ENCODE peak calls at places on chromosomes 3 and 15, in four cellular contexts. K is BE2C, C is MCF 10A, W is PC-3. I is an unnamed sample.

GRCh38 chr3:24158756-24159155 is 213.7 kb downstream of the NR1D2 start:
- DNase-seq in C (no peak), W (no peak), K (no peak), I (no peak)

GRCh38 chr3:190345027-190345821 is 23.0 kb upstream of the CLDN1 start:
- DNase-seq in K (no peak), W (peak), C (peak), I (no peak)

GRCh38 chr3:136842294-136842693 is 19.7 kb upstream of the NCK1 start:
- DNase-seq in K (no peak), W (no peak), C (no peak), I (no peak)

GRCh38 chr3:79414821-79415220 is 353.0 kb downstream of the ROBO1 start:
- DNase-seq in W (peak), C (peak), K (no peak), I (no peak)

GRCh38 chr3:141201122-141201521 is 30.5 kb upstream of the PXYLP1 start:
- DNase-seq in W (no peak), K (no peak), C (peak), I (no peak)

GRCh38 chr3:140244893-140245292 is 309.9 kb downstream of the CLSTN2 start:
- DNase-seq in K (no peak), W (no peak), C (no peak), I (no peak)

GRCh38 chr3:63048365-63048764 is 173.1 kb upstream of the CADPS start:
- DNase-seq in C (no peak), W (no peak), K (no peak), I (no peak)

GRCh38 chr15:66603301-66604179 is 37.7 kb upstream of the LCTL start:
- DNase-seq in W (peak), K (peak), C (peak), I (peak)

GRCh38 chr3:16916840-16917239 is 32.1 kb downstream of the PLCL2 start:
- DNase-seq in W (peak), C (no peak), K (no peak), I (no peak)

GRCh38 chr3:11641683-11642407 is 1.9 kb downstream of the VGLL4 start:
- DNase-seq in C (peak), W (peak), K (no peak), I (no peak)

GRCh38 chr15:33461671-33462070 is 150.9 kb downstream of the RYR3 start:
- DNase-seq in K (no peak), C (no peak), W (no peak), I (no peak)

GRCh38 chr15:99580061-99580460 is 14.3 kb downstream of the MEF2A start:
- DNase-seq in W (no peak), K (no peak), C (no peak), I (no peak)

GRCh38 chr15:63420333-63420741 is 38.7 kb upstream of the CA12 start:
- DNase-seq in C (peak), K (no peak), W (peak), I (no peak)

GRCh38 chr3:72797773-72798543 is 50.3 kb downstream of the SHQ1 start:
- DNase-seq in W (no peak), K (peak), C (no peak), I (no peak)

GRCh38 chr3:33629219-33629618 is 88.8 kb downstream of the CLASP2 start:
- DNase-seq in W (no peak), K (no peak), C (no peak), I (no peak)

GRCh38 chr3:11653298-11654055 is 9.8 kb upstream of the VGLL4 start:
- DNase-seq in K (no peak), W (no peak), C (no peak), I (no peak)

GRCh38 chr15:92803852-92804609 is 96.1 kb upstream of the CHD2 start:
- DNase-seq in W (peak), C (peak), K (no peak), I (no peak)

GRCh38 chr3:153752405-153753027 is 368.7 kb upstream of the ARHGEF26 start:
- DNase-seq in C (no peak), K (no peak), W (peak), I (no peak)

GRCh38 chr3:52824037-52824436 is 6.4 kb downstream of the ITIH4 start:
- DNase-seq in C (no peak), W (no peak), K (no peak), I (no peak)

GRCh38 chr15:83999396-84000120 is 236.0 kb upstream of the GOLGA6L4 start:
- DNase-seq in K (no peak), W (peak), C (no peak), I (no peak)

GRCh38 chr3:139935866-139936817 is 1.2 kb downstream of the CLSTN2 start:
- DNase-seq in K (peak), C (no peak), W (no peak), I (peak)

GRCh38 chr3:148344522-148344921 is 353.2 kb upstream of the AGTR1 start:
- DNase-seq in C (no peak), K (no peak), W (no peak), I (no peak)

GRCh38 chr3:147864754-147865354 is 455.7 kb downstream of the ZIC1 start:
- DNase-seq in K (no peak), C (peak), W (peak), I (no peak)

GRCh38 chr3:56347219-56347871 is 120.9 kb downstream of the ERC2 start:
- DNase-seq in W (peak), K (peak), C (peak), I (peak)

GRCh38 chr3:55484191-55484644 is 2.9 kb downstream of the WNT5A start:
- DNase-seq in W (no peak), C (no peak), K (no peak), I (peak)

GRCh38 chr15:47794266-47794914 is 77.1 kb downstream of the SEMA6D start:
- DNase-seq in C (peak), K (no peak), W (peak), I (no peak)

GRCh38 chr15:77607111-77607893 is 25.4 kb downstream of the LINGO1 start:
- DNase-seq in W (no peak), K (peak), C (no peak), I (peak)

GRCh38 chr3:66181764-66182163 is 39.0 kb upstream of the SLC25A26 start:
- DNase-seq in W (no peak), C (no peak), K (no peak), I (no peak)

GRCh38 chr3:127077506-127078064 is 94.7 kb downstream of the PLXNA1 start:
- DNase-seq in C (no peak), K (peak), W (no peak), I (no peak)

GRCh38 chr15:85485956-85486567 is 105.7 kb downstream of the AKAP13 start:
- DNase-seq in W (peak), C (peak), K (peak), I (peak)

GRCh38 chr3:37765591-37766219 is 96.0 kb upstream of the CTDSPL start:
- DNase-seq in W (no peak), K (no peak), C (no peak), I (peak)

GRCh38 chr3:49805367-49805782 is 2.3 kb downstream of the INKA1 start:
- DNase-seq in W (peak), C (no peak), K (peak), I (no peak)

GRCh38 chr3:49802719-49803463 is at the start of gene INKA1:
- DNase-seq in C (peak), K (peak), W (peak), I (peak)

GRCh38 chr3:49804141-49805041 is 1.3 kb downstream of the INKA1 start:
- DNase-seq in W (no peak), K (no peak), C (no peak), I (no peak)

GRCh38 chr3:49801160-49801559 is 1.5 kb upstream of the CDHR4 start:
- DNase-seq in K (no peak), C (no peak), W (no peak), I (no peak)

GRCh38 chr3:49803464-49804140 is 541 bp downstream of the INKA1 start:
- DNase-seq in W (no peak), C (peak), K (peak), I (peak)
- TF ChIP-seq CTCF in W (no peak), C (no peak), K (no peak), I (no peak)

DNA sequence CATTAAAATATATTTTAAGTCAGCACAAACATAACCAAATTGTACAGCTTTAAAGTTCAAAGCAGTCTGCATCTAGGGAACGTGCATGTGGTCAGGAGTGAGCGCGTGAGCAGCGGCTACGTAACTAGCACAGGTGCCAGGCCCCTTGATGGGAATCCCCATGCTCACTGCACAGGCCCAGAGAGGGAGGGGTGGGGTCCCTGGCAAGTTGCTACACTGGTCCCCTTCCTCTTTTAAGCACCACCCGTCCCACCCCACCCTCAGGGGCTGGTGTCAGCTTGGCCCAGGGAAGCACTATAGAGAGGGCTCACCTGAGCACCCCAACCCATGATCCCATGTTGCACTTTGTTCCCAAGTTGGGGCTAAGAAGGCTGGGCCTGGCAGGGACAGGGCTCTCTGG is 835 bp upstream of the GMPPB start:
- DNase-seq in C (no peak), W (no peak), K (no peak), I (no peak)
- TF ChIP-seq CTCF in C (no peak), W (no peak), K (no peak), I (no peak)

DNA sequence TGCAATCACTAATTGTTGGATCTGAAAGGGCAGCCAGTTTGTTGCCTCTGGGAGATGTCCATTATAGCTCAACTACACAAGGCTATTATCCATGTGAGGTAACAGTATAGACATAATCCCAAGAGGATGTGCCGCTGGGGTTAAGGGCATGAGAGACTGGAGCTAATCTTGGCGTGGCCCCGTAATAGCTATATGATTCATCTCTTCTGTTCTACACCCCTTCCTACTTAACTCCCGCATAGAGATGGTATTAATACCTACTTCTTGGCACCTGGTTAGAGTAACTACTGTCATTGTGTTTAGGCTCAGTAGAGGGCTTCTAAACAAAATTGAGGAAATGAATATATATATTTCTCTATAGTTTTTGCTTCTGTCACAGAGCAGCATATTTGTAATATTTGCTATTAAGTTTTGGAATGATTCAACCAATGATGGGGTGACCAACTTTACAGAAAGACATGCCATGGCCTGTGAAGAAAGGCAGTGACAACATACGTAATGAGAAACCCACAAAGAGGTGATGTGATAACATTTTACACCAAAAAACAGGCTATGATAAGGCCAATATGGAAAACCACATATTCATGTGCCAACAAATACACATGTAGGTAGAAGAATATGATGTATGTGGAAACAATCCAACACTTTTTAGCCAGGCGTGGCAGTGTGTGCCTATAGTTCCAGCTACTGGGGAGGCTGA is 76.8 kb upstream of the DPH6 start:
- DNase-seq in C (peak), K (peak), W (no peak), I (no peak)
- TF ChIP-seq CTCF in C (no peak), K (no peak), W (no peak), I (no peak)

GRCh38 chr3:14925729-14926591 is 21.4 kb upstream of the NR2C2 start:
- DNase-seq in W (peak), K (no peak), C (peak), I (peak)
- TF ChIP-seq CTCF in W (peak), K (peak), C (peak), I (peak)

DNA sequence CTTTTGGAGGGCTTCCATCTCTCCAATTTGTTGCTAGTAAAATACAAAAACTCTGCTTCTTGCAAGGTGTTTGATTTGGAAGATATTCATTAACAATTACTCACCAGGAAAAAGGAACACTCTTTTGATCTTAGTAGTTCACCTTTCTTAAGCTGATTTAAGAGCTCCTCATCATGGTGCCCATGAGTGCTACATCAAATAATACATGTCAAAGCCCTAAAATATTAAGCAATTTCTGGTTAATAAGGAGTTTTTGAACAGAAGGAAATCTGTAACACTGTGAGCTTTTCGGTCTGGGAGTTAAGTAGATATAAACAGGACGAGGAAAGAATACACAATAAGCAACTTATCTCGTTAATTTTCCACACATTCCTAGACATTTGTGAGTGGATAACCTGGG is 83.9 kb upstream of the DCBLD2 start:
- DNase-seq in W (peak), C (peak), K (no peak), I (no peak)
- TF ChIP-seq CTCF in W (peak), C (peak), K (no peak), I (no peak)